ENCODE peak calls at places on chromosomes 16 and 17, in six cellular contexts. X, U, I, P, C and D are unnamed samples.

GRCh38 chr17:48246623-48247022 is 139.1 kb downstream of the SNX11 start:
- DNase-seq in X (no peak), U (peak; percentile 34), I (no peak), P (peak; percentile 90), C (no peak), D (no peak)

GRCh38 chr17:38568845-38569510 is 36.8 kb downstream of the SRCIN1 start:
- DNase-seq in X (no peak), U (no peak), I (no peak), P (no peak), C (no peak), D (no peak)

GRCh38 chr17:2594657-2595085 is 1.2 kb downstream of the PAFAH1B1 start:
- DNase-seq in X (no peak), U (no peak), I (no peak), P (peak; percentile 19), C (no peak), D (no peak)

GRCh38 chr17:50464736-50465135 is 3.9 kb downstream of the CHAD start:
- DNase-seq in X (no peak), U (no peak), I (no peak), P (no peak), C (no peak), D (no peak)

GRCh38 chr17:57080708-57081107 is 4.3 kb upstream of the AKAP1 start:
- DNase-seq in X (no peak), U (peak; percentile 13), I (no peak), P (no peak), C (no peak), D (no peak)

GRCh38 chr16:68802190-68802589 is 41.1 kb upstream of the TANGO6 start:
- DNase-seq in X (no peak), U (peak; percentile 81), I (no peak), P (no peak), C (no peak), D (no peak)

GRCh38 chr16:88486398-88487123 is 33.5 kb downstream of the ZFPM1 start:
- DNase-seq in X (no peak), U (no peak), I (no peak), P (no peak), C (no peak), D (no peak)

GRCh38 chr16:75304521-75305363 is 53.3 kb upstream of the BCAR1 start:
- DNase-seq in X (no peak), U (peak; percentile 89), I (peak; percentile 62), P (peak; percentile 43), C (no peak), D (no peak)

GRCh38 chr16:30533748-30534367 is 800 bp downstream of the ZNF747 start:
- DNase-seq in X (no peak), U (no peak), I (no peak), P (no peak), C (no peak), D (no peak)

GRCh38 chr17:50649042-50649908 is 14.6 kb downstream of the ABCC3 start:
- DNase-seq in X (no peak), U (peak; percentile 64), I (no peak), P (peak; percentile 90), C (no peak), D (no peak)

GRCh38 chr17:17048106-17048505 is 5.8 kb downstream of the MPRIP start:
- DNase-seq in X (no peak), U (no peak), I (no peak), P (no peak), C (no peak), D (no peak)

GRCh38 chr16:30953511-30954124 is 3.9 kb upstream of the SETD1A start:
- DNase-seq in X (no peak), U (peak; percentile 71), I (peak; percentile 40), P (peak; percentile 86), C (peak; percentile 29), D (no peak)

GRCh38 chr17:73304971-73305786 is 6.6 kb downstream of the CDC42EP4 start:
- DNase-seq in X (no peak), U (peak; percentile 78), I (no peak), P (peak; percentile 82), C (no peak), D (no peak)

GRCh38 chr17:58539703-58540102 is 25.3 kb upstream of the MTMR4 start:
- DNase-seq in X (no peak), U (no peak), I (no peak), P (no peak), C (no peak), D (no peak)

GRCh38 chr16:10929853-10930754 is 12.2 kb downstream of the DEXI start:
- DNase-seq in X (no peak), U (no peak), I (no peak), P (no peak), C (no peak), D (no peak)

GRCh38 chr17:35597604-35598003 is 10.5 kb downstream of the AP2B1 start:
- DNase-seq in X (no peak), U (no peak), I (no peak), P (no peak), C (no peak), D (no peak)

GRCh38 chr16:24645739-24646645 is 83.5 kb upstream of the TNRC6A start:
- DNase-seq in X (no peak), U (peak; percentile 100), I (peak; percentile 42), P (peak; percentile 97), C (peak; percentile 20), D (no peak)

GRCh38 chr17:78965369-78965982 is 14.2 kb downstream of the LGALS3BP start:
- DNase-seq in X (no peak), U (no peak), I (no peak), P (no peak), C (no peak), D (no peak)

GRCh38 chr16:15523092-15523541 is 88.7 kb downstream of the BMERB1 start:
- DNase-seq in X (no peak), U (no peak), I (no peak), P (peak; percentile 71), C (peak; percentile 19), D (no peak)

GRCh38 chr16:12545292-12545610 is 258.4 kb downstream of the CPPED1 start:
- DNase-seq in X (no peak), U (no peak), I (no peak), P (no peak), C (no peak), D (no peak)

GRCh38 chr17:18124346-18125126 is 16.0 kb downstream of the MYO15A start:
- DNase-seq in X (no peak), U (peak; percentile 11), I (no peak), P (no peak), C (no peak), D (no peak)

GRCh38 chr17:73760186-73760758 is 116.0 kb upstream of the SDK2 start:
- DNase-seq in X (no peak), U (no peak), I (no peak), P (no peak), C (no peak), D (no peak)

GRCh38 chr17:41415833-41416335 is 8.5 kb downstream of the KRT37 start:
- DNase-seq in X (no peak), U (peak; percentile 55), I (no peak), P (no peak), C (peak; percentile 63), D (no peak)

GRCh38 chr17:14926526-14927122 is 338.5 kb downstream of the PMP22 start:
- DNase-seq in X (peak; percentile 62), U (peak; percentile 74), I (peak; percentile 45), P (peak; percentile 75), C (peak; percentile 81), D (no peak)

GRCh38 chr16:8764486-8765250 is 32.8 kb downstream of the TMEM186 start:
- DNase-seq in X (no peak), U (no peak), I (no peak), P (no peak), C (no peak), D (no peak)

GRCh38 chr17:82152556-82153294 is 54.7 kb upstream of the FASN start:
- DNase-seq in X (peak; percentile 92), U (no peak), I (no peak), P (no peak), C (no peak), D (peak; percentile 76)

GRCh38 chr16:66344533-66345145 is 21.9 kb upstream of the CDH5 start:
- DNase-seq in X (no peak), U (peak; percentile 48), I (no peak), P (peak; percentile 31), C (peak; percentile 86), D (no peak)

GRCh38 chr16:27695161-27695560 is 145.2 kb downstream of the KATNIP start:
- DNase-seq in X (no peak), U (no peak), I (no peak), P (no peak), C (no peak), D (peak; percentile 35)

GRCh38 chr17:69462882-69463281 is 48.4 kb downstream of the MAP2K6 start:
- DNase-seq in X (no peak), U (no peak), I (no peak), P (no peak), C (no peak), D (no peak)

GRCh38 chr16:72815348-72816318 is 232.3 kb downstream of the ZFHX3 start:
- DNase-seq in X (no peak), U (peak; percentile 15), I (no peak), P (no peak), C (no peak), D (no peak)

GRCh38 chr16:79171504-79172240 is 428.9 kb downstream of the MAF start:
- DNase-seq in X (no peak), U (no peak), I (no peak), P (no peak), C (no peak), D (no peak)

GRCh38 chr17:35907266-35907637 is 23.3 kb downstream of the RDM1 start:
- DNase-seq in X (no peak), U (no peak), I (no peak), P (no peak), C (no peak), D (no peak)

GRCh38 chr16:704552-705380 is 835 bp downstream of the FBXL16 start:
- DNase-seq in X (no peak), U (no peak), I (no peak), P (no peak), C (no peak), D (no peak)

GRCh38 chr17:38587193-38587592 is 18.6 kb downstream of the SRCIN1 start:
- DNase-seq in X (no peak), U (no peak), I (no peak), P (no peak), C (no peak), D (no peak)

GRCh38 chr17:8212312-8213180 is 2.2 kb upstream of the AURKB start:
- DNase-seq in X (no peak), U (no peak), I (no peak), P (no peak), C (no peak), D (no peak)

GRCh38 chr16:85266857-85267256 is 154.6 kb upstream of the CIBAR2 start:
- DNase-seq in X (no peak), U (no peak), I (no peak), P (no peak), C (no peak), D (no peak)
- TF ChIP-seq POLR2A in X (no peak), U (no peak), I (no peak), P (no peak), C (no peak), D (no peak)

GRCh38 chr17:1487939-1488825 is 4.3 kb downstream of the MYO1C start:
- DNase-seq in X (peak; percentile 83), U (peak; percentile 84), I (peak; percentile 72), P (peak; percentile 90), C (peak; percentile 86), D (peak; percentile 86)
- TF ChIP-seq CTCF in X (peak; percentile 31), U (no peak), I (no peak), P (peak; percentile 16), C (no peak), D (no peak)

GRCh38 chr17:42571435-42572225 is 4.7 kb downstream of the MLX start:
- DNase-seq in X (peak; percentile 42), U (no peak), I (no peak), P (no peak), C (no peak), D (no peak)
- TF ChIP-seq POLR2A in X (no peak), U (no peak), I (no peak), P (no peak), C (no peak), D (no peak)

GRCh38 chr17:76707985-76708807 is 2.6 kb downstream of the MXRA7 start:
- DNase-seq in X (no peak), U (no peak), I (no peak), P (no peak), C (no peak), D (no peak)
- TF ChIP-seq CTCF in X (no peak), U (peak; percentile 37), I (no peak), P (peak; percentile 13), C (peak; percentile 43), D (no peak)